ENCODE peak calls at places on chromosomes 1 and 21, in five cellular contexts. U, G, C, A and J are unnamed samples.

GRCh38 chr21:16280731-16281130 is 550.9 kb downstream of the USP25 start:
- DNase-seq in U (no peak), G (no peak), C (no peak), A (peak; percentile 48), J (peak; percentile 27)

GRCh38 chr1:22582670-22583635 is 19.7 kb downstream of the EPHA8 start:
- DNase-seq in U (no peak), G (no peak), C (no peak), A (no peak), J (no peak)

GRCh38 chr1:29129916-29130315 is 6.2 kb upstream of the TMEM200B start:
- DNase-seq in U (no peak), G (no peak), C (no peak), A (no peak), J (peak; percentile 61)

GRCh38 chr1:211606327-211606913 is 27.5 kb upstream of the SLC30A1 start:
- DNase-seq in U (no peak), G (no peak), C (no peak), A (no peak), J (no peak)

GRCh38 chr1:32447469-32448185 is 17.2 kb upstream of the ZBTB8B start:
- DNase-seq in U (peak; percentile 6), G (no peak), C (no peak), A (peak; percentile 46), J (peak; percentile 87)

GRCh38 chr21:28699591-28700259 is 293.0 kb downstream of the LTN1 start:
- DNase-seq in U (no peak), G (no peak), C (no peak), A (peak; percentile 34), J (no peak)

GRCh38 chr1:82597620-82598019 is 796.9 kb downstream of the ADGRL2 start:
- DNase-seq in U (no peak), G (no peak), C (no peak), A (peak; percentile 2), J (no peak)

GRCh38 chr1:29736582-29737188 is 500.4 kb downstream of the PTPRU start:
- DNase-seq in U (peak; percentile 70), G (no peak), C (no peak), A (peak; percentile 61), J (peak; percentile 72)

GRCh38 chr21:34126269-34126668 is 52.9 kb downstream of the MRPS6 start:
- DNase-seq in U (no peak), G (no peak), C (no peak), A (peak; percentile 68), J (peak; percentile 65)

GRCh38 chr1:28510350-28511223 is 4.7 kb downstream of the RCC1 start:
- DNase-seq in U (peak; percentile 66), G (no peak), C (no peak), A (peak; percentile 64), J (peak; percentile 61)

GRCh38 chr1:181255270-181255929 is 166.9 kb downstream of the IER5 start:
- DNase-seq in U (peak; percentile 83), G (no peak), C (no peak), A (peak; percentile 100), J (peak; percentile 98)

GRCh38 chr1:223803211-223803610 is 42.5 kb downstream of the TP53BP2 start:
- DNase-seq in U (no peak), G (no peak), C (no peak), A (no peak), J (no peak)

GRCh38 chr1:162741574-162741973 is 48.9 kb upstream of the HSD17B7 start:
- DNase-seq in U (no peak), G (no peak), C (no peak), A (no peak), J (no peak)

GRCh38 chr1:7341145-7341900 is 429.8 kb upstream of the VAMP3 start:
- DNase-seq in U (no peak), G (no peak), C (no peak), A (no peak), J (peak; percentile 18)

GRCh38 chr1:69858534-69858933 is 290.8 kb downstream of the LRRC7 start:
- DNase-seq in U (no peak), G (no peak), C (no peak), A (peak; percentile 9), J (no peak)

GRCh38 chr1:225746361-225747179 is 31.1 kb upstream of the SRP9 start:
- DNase-seq in U (peak; percentile 95), G (no peak), C (no peak), A (peak; percentile 93), J (peak; percentile 94)

GRCh38 chr1:234628099-234628498 is 18.1 kb upstream of the IRF2BP2 start:
- DNase-seq in U (peak; percentile 95), G (no peak), C (no peak), A (peak; percentile 92), J (peak; percentile 94)